ENCODE peak calls at places on chromosomes 13 and 19, in seven cellular contexts. G is ovary, W is GM12878, S is body of pancreas, C is IMR-90, F is prostate gland, Y is transverse colon. R is an unnamed sample.

GRCh38 chr13:88303605-88304004 is 632.4 kb downstream of the SLITRK5 start:
- DNase-seq in Y (no peak), G (no peak), S (no peak), C (no peak), F (no peak), W (no peak), R (no peak)

GRCh38 chr19:46574533-46574932 is 26.6 kb upstream of the CALM3 start:
- DNase-seq in S (no peak), W (no peak), F (no peak), Y (no peak), G (no peak), C (no peak), R (no peak)

GRCh38 chr19:48958006-48958405 is 3.3 kb downstream of the BAX start:
- DNase-seq in F (no peak), G (no peak), S (no peak), W (no peak), C (no peak), Y (no peak), R (no peak)

GRCh38 chr19:29393915-29394460 is 131.8 kb upstream of the VSTM2B start:
- DNase-seq in C (no peak), Y (no peak), G (no peak), S (no peak), F (no peak), W (no peak), R (no peak)

GRCh38 chr13:28707629-28708427 is 10.9 kb downstream of the SLC46A3 start:
- DNase-seq in Y (no peak), C (peak), W (peak), S (peak), G (no peak), F (no peak), R (no peak)

GRCh38 chr13:44068737-44069136 is 189.0 kb downstream of the LACC1 start:
- DNase-seq in C (peak), S (no peak), Y (no peak), F (no peak), W (no peak), G (no peak), R (no peak)

GRCh38 chr19:10430505-10431253 is 10.3 kb downstream of the PDE4A start:
- DNase-seq in W (no peak), Y (peak), G (no peak), C (peak), S (peak), F (peak), R (no peak)

GRCh38 chr13:45831851-45832250 is 19.7 kb downstream of the SIAH3 start:
- DNase-seq in Y (no peak), W (no peak), C (no peak), F (no peak), S (no peak), G (no peak), R (no peak)

GRCh38 chr19:45217193-45217956 is 27.8 kb downstream of the EXOC3L2 start:
- DNase-seq in S (no peak), F (no peak), Y (no peak), G (no peak), C (no peak), W (no peak), R (no peak)

GRCh38 chr13:27928805-27929753 is 9.3 kb downstream of the PDX1 start:
- DNase-seq in Y (no peak), S (peak), C (no peak), F (no peak), W (no peak), G (no peak), R (no peak)

GRCh38 chr19:16627194-16627927 is 643 bp downstream of the MED26 start:
- DNase-seq in G (peak), C (no peak), S (peak), W (no peak), F (no peak), Y (peak), R (peak)

GRCh38 chr19:8585894-8586750 is 8.9 kb upstream of the MYO1F start:
- DNase-seq in G (no peak), W (no peak), F (no peak), Y (peak), S (no peak), C (no peak), R (no peak)

GRCh38 chr13:98446234-98446621 is 130.7 kb downstream of the STK24 start:
- DNase-seq in S (no peak), C (no peak), G (no peak), Y (no peak), F (no peak), W (no peak), R (no peak)

GRCh38 chr13:75365724-75366173 is 116.2 kb downstream of the TBC1D4 start:
- DNase-seq in W (peak), F (no peak), G (no peak), Y (no peak), C (peak), S (no peak), R (no peak)

GRCh38 chr13:110119943-110120905 is 186.7 kb downstream of the COL4A1 start:
- DNase-seq in S (no peak), G (no peak), Y (no peak), W (no peak), F (peak), C (peak), R (no peak)

GRCh38 chr19:49389406-49389805 is 1.4 kb downstream of the KASH5 start:
- DNase-seq in W (no peak), C (no peak), Y (no peak), G (no peak), F (no peak), S (no peak), R (no peak)

GRCh38 chr13:51728972-51729371 is 75.0 kb downstream of the DHRS12 start:
- DNase-seq in C (peak), Y (no peak), F (no peak), G (no peak), W (no peak), S (no peak), R (no peak)

GRCh38 chr19:10233946-10234345 is 2.8 kb upstream of the S1PR2 start:
- DNase-seq in F (no peak), Y (no peak), C (no peak), G (no peak), W (no peak), S (no peak), R (no peak)

GRCh38 chr13:105452895-105453294 is 1082.6 kb downstream of the EFNB2 start:
- DNase-seq in W (no peak), G (no peak), F (no peak), S (no peak), C (no peak), Y (no peak), R (no peak)

GRCh38 chr19:9721861-9722260 is 46.7 kb downstream of the ZNF846 start:
- DNase-seq in C (no peak), S (no peak), Y (no peak), F (no peak), W (peak), G (no peak), R (no peak)

GRCh38 chr13:99656092-99656745 is 154.9 kb downstream of the TM9SF2 start:
- DNase-seq in F (peak), W (peak), Y (peak), G (peak), S (peak), C (peak), R (peak)
- H3K4me3 ChIP-seq in F (no peak), W (no peak), Y (peak), G (no peak), S (no peak), C (no peak), R (no peak)

GRCh38 chr19:4401482-4402170 is 814 bp upstream of the CHAF1A start:
- DNase-seq in F (no peak), S (no peak), C (no peak), Y (no peak), G (no peak), W (no peak), R (no peak)

GRCh38 chr19:4405977-4406376 is 3.5 kb downstream of the CHAF1A start:
- DNase-seq in Y (no peak), W (no peak), F (no peak), S (no peak), G (no peak), C (no peak), R (no peak)

GRCh38 chr19:4403005-4403761 is 743 bp downstream of the CHAF1A start:
- DNase-seq in C (no peak), Y (no peak), S (no peak), G (no peak), F (no peak), W (no peak), R (peak)

GRCh38 chr19:4399871-4400768 is at the start of gene SH3GL1:
- DNase-seq in G (peak), F (peak), C (peak), S (peak), W (peak), Y (peak), R (peak)

DNA sequence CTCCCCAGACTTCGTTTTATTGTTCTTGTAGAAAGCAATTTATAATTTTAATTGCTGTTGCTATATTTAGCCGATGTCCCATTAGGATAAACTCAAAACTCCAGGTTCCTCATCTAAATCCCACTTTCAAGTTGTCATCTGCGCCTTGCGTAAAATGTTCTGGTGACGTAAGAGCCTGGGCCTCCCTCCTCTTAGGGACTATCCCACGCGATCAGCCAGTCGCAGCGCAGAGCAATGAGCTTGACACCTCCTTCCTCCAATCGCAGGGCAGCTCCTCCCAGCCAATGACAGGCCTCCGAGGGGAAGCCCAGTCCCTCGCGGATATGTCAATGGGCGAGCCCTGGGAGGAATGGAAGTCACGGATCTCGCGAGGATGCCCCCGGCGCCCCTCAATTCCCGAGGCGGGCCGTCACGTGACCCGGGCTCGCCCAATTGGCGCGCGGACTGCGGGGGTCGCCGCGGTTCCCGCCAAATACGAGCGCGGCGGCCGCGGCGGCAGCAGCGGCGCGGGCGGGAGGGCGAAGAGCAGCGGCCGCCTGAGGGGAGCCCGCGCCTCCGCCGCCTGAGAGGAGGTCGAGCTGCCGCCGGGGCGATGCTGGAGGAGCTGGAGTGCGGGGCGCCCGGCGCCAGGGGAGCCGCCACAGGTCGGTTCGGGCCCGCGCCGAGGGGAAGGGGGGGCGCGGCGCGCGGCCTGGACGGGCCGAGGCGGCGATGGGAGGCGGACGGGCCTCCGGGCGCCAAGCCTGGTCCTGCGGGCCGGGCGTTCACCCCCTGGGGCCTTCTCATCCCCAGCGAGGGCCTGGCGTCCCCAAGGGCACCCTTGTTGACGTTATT is at the start of gene CHAF1A:
- DNase-seq in W (peak), G (peak), C (peak), S (peak), Y (peak), F (peak), R (peak)
- TF ChIP-seq POLR2A in W (peak), G (peak), C (peak), S (peak), Y (peak), F (peak), R (no peak)

DNA sequence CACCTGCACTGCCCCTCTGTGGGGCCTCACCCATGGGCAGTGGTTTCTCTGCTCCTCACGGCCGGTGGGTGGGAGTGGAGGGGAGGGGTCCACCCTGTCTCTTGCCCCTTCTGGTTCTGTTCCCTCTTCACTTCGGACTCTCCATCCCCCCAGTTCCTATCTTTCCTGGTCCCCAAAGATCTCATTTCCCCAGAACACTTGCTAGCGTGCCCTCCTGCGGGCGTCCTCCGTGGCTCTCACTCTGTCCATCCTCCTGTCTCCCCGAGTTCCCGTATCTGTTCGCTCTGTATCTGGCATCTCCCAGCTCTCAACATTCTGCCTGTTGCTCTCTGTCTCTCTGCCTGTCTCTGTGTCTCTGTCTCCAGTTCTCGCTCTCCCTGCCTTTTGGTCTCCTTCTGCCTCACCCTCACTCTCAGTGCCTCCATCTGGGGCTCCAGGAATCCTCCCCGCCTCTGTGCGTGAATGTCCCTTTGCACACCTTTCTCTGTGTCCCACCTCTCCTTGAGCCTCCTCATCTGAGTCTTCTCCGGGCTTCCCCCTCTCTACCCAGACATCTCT is 363 bp downstream of the SPIB start:
- DNase-seq in C (no peak), S (no peak), G (no peak), W (no peak), Y (no peak), F (no peak), R (no peak)
- H3K4me3 ChIP-seq in C (no peak), S (no peak), G (no peak), W (peak), Y (peak), F (no peak), R (no peak)

GRCh38 chr19:632228-633067 is 889 bp downstream of the POLRMT start:
- DNase-seq in C (peak), F (no peak), W (no peak), Y (peak), G (no peak), S (no peak), R (no peak)
- TF ChIP-seq POLR2A in C (no peak), F (no peak), W (peak), Y (peak), G (no peak), S (no peak), R (no peak)

DNA sequence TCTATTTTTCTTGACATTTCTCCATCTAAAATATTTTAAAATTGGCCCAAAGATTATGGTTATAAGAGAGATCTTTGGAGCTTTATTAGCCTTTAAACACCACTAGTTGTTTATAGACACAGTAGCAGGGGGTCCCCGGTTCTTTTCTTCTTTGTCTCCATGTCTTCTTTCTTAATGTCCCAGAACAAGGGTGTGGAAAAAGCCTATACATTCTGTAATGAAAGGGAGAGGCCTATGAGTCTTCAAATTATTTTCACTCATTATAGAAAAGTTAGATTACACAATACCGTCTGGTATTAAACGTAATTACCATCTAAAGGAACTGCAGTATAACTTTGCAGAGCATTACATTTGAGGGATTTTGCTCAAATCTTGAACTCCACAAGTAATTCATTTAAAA is 299.9 kb downstream of the NALCN start:
- DNase-seq in G (no peak), F (no peak), W (no peak), S (no peak), Y (no peak), C (no peak), R (no peak)
- H3K4me3 ChIP-seq in G (no peak), F (no peak), W (no peak), S (no peak), Y (no peak), C (no peak), R (no peak)

GRCh38 chr19:19459707-19460251 is 54.3 kb downstream of the GATAD2A start:
- DNase-seq in W (no peak), G (no peak), Y (peak), C (peak), S (peak), F (no peak), R (peak)
- TF ChIP-seq POLR2A in W (no peak), G (no peak), Y (no peak), C (peak), S (no peak), F (no peak), R (no peak)

GRCh38 chr19:11678504-11678903 is 60.2 kb downstream of the ZNF823 start:
- DNase-seq in G (no peak), S (no peak), C (no peak), F (no peak), W (no peak), Y (no peak), R (no peak)

GRCh38 chr19:11674067-11674492 is 64.7 kb downstream of the ZNF823 start:
- DNase-seq in C (no peak), F (no peak), S (no peak), Y (no peak), W (no peak), G (no peak), R (no peak)

GRCh38 chr19:11675569-11675968 is 63.2 kb downstream of the ZNF823 start:
- DNase-seq in W (no peak), G (no peak), S (no peak), F (no peak), Y (no peak), C (no peak), R (no peak)

DNA sequence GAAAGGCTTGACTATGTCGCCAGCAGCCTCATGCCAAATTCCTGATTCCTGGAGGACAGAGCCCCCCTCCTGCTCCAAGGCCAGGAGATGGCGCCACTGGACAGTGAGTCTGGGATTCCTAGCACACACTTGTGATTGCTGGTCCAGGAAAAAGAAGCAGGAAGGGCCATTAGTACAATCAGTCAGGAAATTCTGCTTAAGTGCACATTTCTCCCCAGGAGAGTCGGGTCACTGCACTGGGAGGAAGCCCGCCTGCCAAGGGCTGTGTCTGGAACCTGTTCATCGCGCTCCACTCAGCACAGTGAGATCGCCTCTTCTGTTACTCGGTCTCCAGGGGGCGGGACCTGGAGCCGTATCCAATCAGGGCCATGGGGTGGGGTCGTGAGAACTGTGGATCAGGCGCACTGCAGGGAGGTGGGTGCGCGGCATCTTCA is 65.1 kb downstream of the ZNF823 start:
- DNase-seq in C (peak), G (peak), W (no peak), F (peak), Y (peak), S (peak), R (peak)
- H3K4me3 ChIP-seq in C (peak), G (peak), W (no peak), F (peak), Y (peak), S (no peak), R (peak)

DNA sequence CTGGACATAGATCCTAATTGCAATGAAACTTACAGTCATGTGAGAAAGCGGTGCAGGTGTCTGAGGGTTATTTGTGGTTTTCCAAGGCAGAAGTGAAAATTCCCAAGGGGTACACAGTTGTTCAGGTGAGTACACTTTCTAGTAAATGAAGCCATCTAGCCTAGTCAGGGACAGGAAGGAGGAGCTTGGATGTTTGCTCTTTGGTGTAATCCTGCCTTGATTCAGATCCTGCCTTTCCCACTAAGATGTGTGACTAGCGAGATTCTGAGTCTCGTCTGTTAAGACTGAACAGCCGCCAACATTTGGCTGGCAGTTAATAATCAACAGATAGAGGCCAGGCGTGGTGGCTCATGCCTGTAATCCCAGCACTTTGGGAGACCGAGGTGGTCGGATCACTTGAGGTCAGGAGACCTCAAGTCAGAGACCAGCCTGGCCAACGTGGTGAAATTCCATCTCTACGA is 2.5 kb downstream of the RPS9 start:
- DNase-seq in C (peak), W (no peak), Y (no peak), S (peak), G (no peak), F (no peak), R (no peak)
- TF ChIP-seq POLR2A in C (no peak), W (no peak), Y (no peak), S (peak), G (no peak), F (no peak), R (no peak)

GRCh38 chr19:11452814-11453335 is 17.4 kb downstream of the PRKCSH start:
- DNase-seq in Y (no peak), S (no peak), C (no peak), G (no peak), W (no peak), F (no peak), R (no peak)
- H3K4me3 ChIP-seq in Y (no peak), S (no peak), C (no peak), G (no peak), W (no peak), F (no peak), R (no peak)

GRCh38 chr19:47729799-47730520 is 15.4 kb upstream of the NOP53 start:
- DNase-seq in F (peak), C (no peak), S (peak), Y (peak), G (peak), W (no peak), R (peak)
- TF ChIP-seq POLR2A in F (no peak), C (no peak), S (no peak), Y (no peak), G (no peak), W (no peak), R (no peak)

R was measured in lower leg skin.